ENCODE peak calls at places on chromosome 20, in ten cellular contexts. One of them, this sample, is unnamed.

GRCh38 chr20:60057866-60058807 is 99.9 kb downstream of the CDH26 start:
- DNase-seq in NCI-H2081: no peak
- DNase-seq in M059J: peak; percentile 52
- DNase-seq in lower lobe of right lung: peak; percentile 73
- DNase-seq in upper lobe of right lung: peak; percentile 73
- DNase-seq in amniotic stem cell: no peak
- DNase-seq in BJ: no peak
- DNase-seq in D341Med: peak; percentile 51
- DNase-seq in stomach: no peak
- DNase-seq in NCI-H1694 treated with DMSO at 0.1 percent for 48 hours: no peak
- DNase-seq in this sample: no peak

GRCh38 chr20:48702388-48703041 is 125.3 kb downstream of the PREX1 start:
- DNase-seq in NCI-H2081: no peak
- DNase-seq in M059J: no peak
- DNase-seq in lower lobe of right lung: no peak
- DNase-seq in upper lobe of right lung: peak; percentile 48
- DNase-seq in amniotic stem cell: no peak
- DNase-seq in BJ: no peak
- DNase-seq in D341Med: no peak
- DNase-seq in stomach: no peak
- DNase-seq in NCI-H1694 treated with DMSO at 0.1 percent for 48 hours: no peak
- DNase-seq in this sample: no peak

GRCh38 chr20:1225263-1225728 is 548 bp upstream of the RAD21L1 start:
- DNase-seq in NCI-H2081: no peak
- DNase-seq in M059J: no peak
- DNase-seq in lower lobe of right lung: no peak
- DNase-seq in upper lobe of right lung: no peak
- DNase-seq in amniotic stem cell: no peak
- DNase-seq in BJ: no peak
- DNase-seq in D341Med: no peak
- DNase-seq in stomach: no peak
- DNase-seq in NCI-H1694 treated with DMSO at 0.1 percent for 48 hours: no peak
- DNase-seq in this sample: peak; percentile 85

GRCh38 chr20:20225325-20225724 is 142.6 kb upstream of the INSM1 start:
- DNase-seq in NCI-H2081: peak; percentile 96
- DNase-seq in M059J: no peak
- DNase-seq in lower lobe of right lung: no peak
- DNase-seq in upper lobe of right lung: no peak
- DNase-seq in amniotic stem cell: no peak
- DNase-seq in BJ: no peak
- DNase-seq in D341Med: no peak
- DNase-seq in stomach: no peak
- DNase-seq in NCI-H1694 treated with DMSO at 0.1 percent for 48 hours: no peak
- DNase-seq in this sample: no peak

GRCh38 chr20:41696428-41696827 is 78.3 kb upstream of the CHD6 start:
- DNase-seq in NCI-H2081: no peak
- DNase-seq in M059J: peak; percentile 18
- DNase-seq in lower lobe of right lung: no peak
- DNase-seq in upper lobe of right lung: no peak
- DNase-seq in amniotic stem cell: no peak
- DNase-seq in BJ: no peak
- DNase-seq in D341Med: no peak
- DNase-seq in stomach: no peak
- DNase-seq in NCI-H1694 treated with DMSO at 0.1 percent for 48 hours: no peak
- DNase-seq in this sample: no peak

GRCh38 chr20:48695738-48696137 is 132.1 kb downstream of the PREX1 start:
- DNase-seq in NCI-H2081: no peak
- DNase-seq in M059J: no peak
- DNase-seq in lower lobe of right lung: no peak
- DNase-seq in upper lobe of right lung: no peak
- DNase-seq in amniotic stem cell: no peak
- DNase-seq in BJ: no peak
- DNase-seq in D341Med: no peak
- DNase-seq in stomach: no peak
- DNase-seq in NCI-H1694 treated with DMSO at 0.1 percent for 48 hours: no peak
- DNase-seq in this sample: no peak

GRCh38 chr20:3101737-3102574 is 17.4 kb upstream of the AVP start:
- DNase-seq in NCI-H2081: no peak
- DNase-seq in M059J: no peak
- DNase-seq in lower lobe of right lung: no peak
- DNase-seq in upper lobe of right lung: no peak
- DNase-seq in amniotic stem cell: no peak
- DNase-seq in BJ: no peak
- DNase-seq in D341Med: no peak
- DNase-seq in stomach: no peak
- DNase-seq in NCI-H1694 treated with DMSO at 0.1 percent for 48 hours: no peak
- DNase-seq in this sample: no peak

GRCh38 chr20:24768226-24768625 is 180.8 kb upstream of the CST7 start:
- DNase-seq in NCI-H2081: no peak
- DNase-seq in M059J: no peak
- DNase-seq in lower lobe of right lung: no peak
- DNase-seq in upper lobe of right lung: no peak
- DNase-seq in amniotic stem cell: no peak
- DNase-seq in BJ: no peak
- DNase-seq in D341Med: no peak
- DNase-seq in stomach: no peak
- DNase-seq in NCI-H1694 treated with DMSO at 0.1 percent for 48 hours: no peak
- DNase-seq in this sample: no peak

GRCh38 chr20:59751075-59751711 is 146.9 kb downstream of the PHACTR3 start:
- DNase-seq in NCI-H2081: peak; percentile 14
- DNase-seq in M059J: peak; percentile 44
- DNase-seq in lower lobe of right lung: peak; percentile 78
- DNase-seq in upper lobe of right lung: peak; percentile 83
- DNase-seq in amniotic stem cell: peak; percentile 3
- DNase-seq in BJ: peak; percentile 9
- DNase-seq in D341Med: peak; percentile 82
- DNase-seq in stomach: peak; percentile 60
- DNase-seq in NCI-H1694 treated with DMSO at 0.1 percent for 48 hours: no peak
- DNase-seq in this sample: peak; percentile 86

GRCh38 chr20:51800769-51801219 is 1.5 kb downstream of the SALL4 start:
- DNase-seq in NCI-H2081: no peak
- DNase-seq in M059J: peak; percentile 46
- DNase-seq in lower lobe of right lung: no peak
- DNase-seq in upper lobe of right lung: no peak
- DNase-seq in amniotic stem cell: no peak
- DNase-seq in BJ: no peak
- DNase-seq in D341Med: no peak
- DNase-seq in stomach: peak; percentile 25
- DNase-seq in NCI-H1694 treated with DMSO at 0.1 percent for 48 hours: no peak
- DNase-seq in this sample: no peak

GRCh38 chr20:56628873-56629463 is at the start of gene TFAP2C:
- DNase-seq in NCI-H2081: peak; percentile 11
- DNase-seq in M059J: peak; percentile 68
- DNase-seq in lower lobe of right lung: peak; percentile 87
- DNase-seq in upper lobe of right lung: peak; percentile 92
- DNase-seq in amniotic stem cell: peak; percentile 27
- DNase-seq in BJ: no peak
- DNase-seq in D341Med: peak; percentile 88
- DNase-seq in stomach: peak; percentile 71
- DNase-seq in NCI-H1694 treated with DMSO at 0.1 percent for 48 hours: no peak
- DNase-seq in this sample: peak; percentile 92

GRCh38 chr20:49186535-49187329 is 1.4 kb downstream of the STAU1 start:
- DNase-seq in NCI-H2081: no peak
- DNase-seq in M059J: peak; percentile 71
- DNase-seq in lower lobe of right lung: peak; percentile 64
- DNase-seq in upper lobe of right lung: peak; percentile 68
- DNase-seq in amniotic stem cell: peak; percentile 47
- DNase-seq in BJ: no peak
- DNase-seq in D341Med: peak; percentile 37
- DNase-seq in stomach: peak; percentile 65
- DNase-seq in NCI-H1694 treated with DMSO at 0.1 percent for 48 hours: no peak
- DNase-seq in this sample: peak; percentile 46

GRCh38 chr20:9220874-9221547 is 152.1 kb downstream of the PLCB4 start:
- DNase-seq in NCI-H2081: no peak
- DNase-seq in M059J: peak; percentile 89
- DNase-seq in lower lobe of right lung: no peak
- DNase-seq in upper lobe of right lung: no peak
- DNase-seq in amniotic stem cell: no peak
- DNase-seq in BJ: peak; percentile 56
- DNase-seq in D341Med: no peak
- DNase-seq in stomach: no peak
- DNase-seq in NCI-H1694 treated with DMSO at 0.1 percent for 48 hours: no peak
- DNase-seq in this sample: no peak

GRCh38 chr20:36493013-36493800 is 48.1 kb upstream of the MYL9 start:
- DNase-seq in NCI-H2081: peak; percentile 30
- DNase-seq in M059J: peak; percentile 46
- DNase-seq in lower lobe of right lung: no peak
- DNase-seq in upper lobe of right lung: no peak
- DNase-seq in amniotic stem cell: no peak
- DNase-seq in BJ: no peak
- DNase-seq in D341Med: no peak
- DNase-seq in stomach: no peak
- DNase-seq in NCI-H1694 treated with DMSO at 0.1 percent for 48 hours: peak; percentile 3
- DNase-seq in this sample: no peak

GRCh38 chr20:48983423-48984400 is 62.2 kb downstream of the ARFGEF2 start:
- DNase-seq in NCI-H2081: no peak
- DNase-seq in M059J: peak; percentile 100
- DNase-seq in lower lobe of right lung: no peak
- DNase-seq in upper lobe of right lung: no peak
- DNase-seq in amniotic stem cell: peak; percentile 46
- DNase-seq in BJ: peak; percentile 28
- DNase-seq in D341Med: no peak
- DNase-seq in stomach: peak; percentile 63
- DNase-seq in NCI-H1694 treated with DMSO at 0.1 percent for 48 hours: no peak
- DNase-seq in this sample: no peak

GRCh38 chr20:18567739-18568091 is 483 bp downstream of the SMIM26 start:
- DNase-seq in NCI-H2081: no peak
- DNase-seq in M059J: no peak
- DNase-seq in lower lobe of right lung: no peak
- DNase-seq in upper lobe of right lung: no peak
- DNase-seq in amniotic stem cell: no peak
- DNase-seq in BJ: no peak
- DNase-seq in D341Med: no peak
- DNase-seq in stomach: no peak
- DNase-seq in NCI-H1694 treated with DMSO at 0.1 percent for 48 hours: no peak
- DNase-seq in this sample: no peak

GRCh38 chr20:20353574-20353973 is 14.3 kb upstream of the INSM1 start:
- DNase-seq in NCI-H2081: no peak
- DNase-seq in M059J: peak; percentile 22
- DNase-seq in lower lobe of right lung: no peak
- DNase-seq in upper lobe of right lung: no peak
- DNase-seq in amniotic stem cell: no peak
- DNase-seq in BJ: no peak
- DNase-seq in D341Med: no peak
- DNase-seq in stomach: no peak
- DNase-seq in NCI-H1694 treated with DMSO at 0.1 percent for 48 hours: no peak
- DNase-seq in this sample: no peak

GRCh38 chr20:33554914-33555420 is 65.1 kb downstream of the CBFA2T2 start:
- DNase-seq in NCI-H2081: peak; percentile 97
- DNase-seq in M059J: peak; percentile 97
- DNase-seq in lower lobe of right lung: no peak
- DNase-seq in upper lobe of right lung: no peak
- DNase-seq in amniotic stem cell: peak; percentile 83
- DNase-seq in BJ: peak; percentile 73
- DNase-seq in D341Med: peak; percentile 56
- DNase-seq in stomach: no peak
- DNase-seq in NCI-H1694 treated with DMSO at 0.1 percent for 48 hours: peak; percentile 95
- DNase-seq in this sample: no peak

GRCh38 chr20:63178889-63179751 is 36.8 kb downstream of the YTHDF1 start:
- DNase-seq in NCI-H2081: peak; percentile 36
- DNase-seq in M059J: peak; percentile 54
- DNase-seq in lower lobe of right lung: no peak
- DNase-seq in upper lobe of right lung: no peak
- DNase-seq in amniotic stem cell: no peak
- DNase-seq in BJ: no peak
- DNase-seq in D341Med: peak; percentile 90
- DNase-seq in stomach: peak; percentile 36
- DNase-seq in NCI-H1694 treated with DMSO at 0.1 percent for 48 hours: peak; percentile 28
- DNase-seq in this sample: no peak

GRCh38 chr20:47847882-47848485 is 62.7 kb upstream of the SULF2 start:
- DNase-seq in NCI-H2081: no peak
- DNase-seq in M059J: peak; percentile 39
- DNase-seq in lower lobe of right lung: no peak
- DNase-seq in upper lobe of right lung: no peak
- DNase-seq in amniotic stem cell: no peak
- DNase-seq in BJ: no peak
- DNase-seq in D341Med: no peak
- DNase-seq in stomach: no peak
- DNase-seq in NCI-H1694 treated with DMSO at 0.1 percent for 48 hours: peak; percentile 95
- DNase-seq in this sample: no peak

GRCh38 chr20:25213566-25214415 is 18.3 kb downstream of the ENTPD6 start:
- DNase-seq in NCI-H2081: no peak
- DNase-seq in M059J: no peak
- DNase-seq in lower lobe of right lung: no peak
- DNase-seq in upper lobe of right lung: no peak
- DNase-seq in amniotic stem cell: no peak
- DNase-seq in BJ: no peak
- DNase-seq in D341Med: no peak
- DNase-seq in stomach: peak; percentile 18
- DNase-seq in NCI-H1694 treated with DMSO at 0.1 percent for 48 hours: no peak
- DNase-seq in this sample: peak; percentile 86

GRCh38 chr20:4050581-4050980 is 35.2 kb upstream of the RNF24 start:
- DNase-seq in NCI-H2081: no peak
- DNase-seq in M059J: no peak
- DNase-seq in lower lobe of right lung: no peak
- DNase-seq in upper lobe of right lung: no peak
- DNase-seq in amniotic stem cell: no peak
- DNase-seq in BJ: no peak
- DNase-seq in D341Med: no peak
- DNase-seq in stomach: peak; percentile 0
- DNase-seq in NCI-H1694 treated with DMSO at 0.1 percent for 48 hours: no peak
- DNase-seq in this sample: no peak

GRCh38 chr20:5751856-5752255 is 1.7 kb downstream of the SHLD1 start:
- DNase-seq in NCI-H2081: no peak
- DNase-seq in M059J: no peak
- DNase-seq in lower lobe of right lung: no peak
- DNase-seq in upper lobe of right lung: no peak
- DNase-seq in amniotic stem cell: no peak
- DNase-seq in BJ: no peak
- DNase-seq in D341Med: no peak
- DNase-seq in stomach: peak; percentile 59
- DNase-seq in NCI-H1694 treated with DMSO at 0.1 percent for 48 hours: no peak
- DNase-seq in this sample: no peak

GRCh38 chr20:32855387-32855786 is 3.3 kb upstream of the EFCAB8 start:
- DNase-seq in NCI-H2081: no peak
- DNase-seq in M059J: no peak
- DNase-seq in lower lobe of right lung: no peak
- DNase-seq in upper lobe of right lung: no peak
- DNase-seq in amniotic stem cell: no peak
- DNase-seq in BJ: no peak
- DNase-seq in D341Med: no peak
- DNase-seq in stomach: no peak
- DNase-seq in NCI-H1694 treated with DMSO at 0.1 percent for 48 hours: no peak
- DNase-seq in this sample: no peak

GRCh38 chr20:48292806-48293205 is 507.5 kb upstream of the SULF2 start:
- DNase-seq in NCI-H2081: no peak
- DNase-seq in M059J: peak; percentile 44
- DNase-seq in lower lobe of right lung: no peak
- DNase-seq in upper lobe of right lung: no peak
- DNase-seq in amniotic stem cell: no peak
- DNase-seq in BJ: no peak
- DNase-seq in D341Med: no peak
- DNase-seq in stomach: no peak
- DNase-seq in NCI-H1694 treated with DMSO at 0.1 percent for 48 hours: no peak
- DNase-seq in this sample: no peak

GRCh38 chr20:13265941-13266340 is 44.9 kb downstream of the ISM1 start:
- DNase-seq in NCI-H2081: no peak
- DNase-seq in M059J: no peak
- DNase-seq in lower lobe of right lung: no peak
- DNase-seq in upper lobe of right lung: no peak
- DNase-seq in amniotic stem cell: no peak
- DNase-seq in BJ: no peak
- DNase-seq in D341Med: no peak
- DNase-seq in stomach: no peak
- DNase-seq in NCI-H1694 treated with DMSO at 0.1 percent for 48 hours: no peak
- DNase-seq in this sample: no peak

GRCh38 chr20:40897177-40897700 is 131.4 kb upstream of the TOP1 start:
- DNase-seq in NCI-H2081: no peak
- DNase-seq in M059J: no peak
- DNase-seq in lower lobe of right lung: no peak
- DNase-seq in upper lobe of right lung: no peak
- DNase-seq in amniotic stem cell: peak; percentile 33
- DNase-seq in BJ: peak; percentile 10
- DNase-seq in D341Med: no peak
- DNase-seq in stomach: no peak
- DNase-seq in NCI-H1694 treated with DMSO at 0.1 percent for 48 hours: peak; percentile 65
- DNase-seq in this sample: no peak